ENCODE peak calls at places on chromosome 4, in four cellular contexts. J is GM12878, H is HepG2, D is K562. I is an unnamed sample.

GRCh38 chr4:15649914-15650545 is 5.1 kb downstream of the FBXL5 start:
- DNase-seq in H (peak; percentile 59), J (peak; percentile 45), D (peak; percentile 50), I (peak; percentile 37)

GRCh38 chr4:153153339-153153851 is 50.8 kb upstream of the TRIM2 start:
- DNase-seq in D (no peak), H (no peak), J (no peak), I (peak; percentile 68)

GRCh38 chr4:159027535-159027934 is 75.3 kb upstream of the RAPGEF2 start:
- DNase-seq in D (no peak), H (no peak), J (no peak), I (no peak)

GRCh38 chr4:52824603-52825310 is 37.4 kb upstream of the RASL11B start:
- DNase-seq in H (peak; percentile 67), D (no peak), J (no peak), I (no peak)

GRCh38 chr4:7876096-7876993 is 63.3 kb downstream of the AFAP1 start:
- DNase-seq in H (peak; percentile 55), D (no peak), J (no peak), I (peak; percentile 54)

GRCh38 chr4:4423706-4424498 is 37.0 kb downstream of the NSG1 start:
- DNase-seq in H (no peak), J (no peak), D (no peak), I (no peak)

GRCh38 chr4:128979934-128980333 is 113.4 kb downstream of the SCLT1 start:
- DNase-seq in H (no peak), J (no peak), D (no peak), I (no peak)

GRCh38 chr4:89572224-89572858 is 264.6 kb downstream of the SNCA start:
- DNase-seq in H (no peak), D (no peak), J (no peak), I (no peak)

GRCh38 chr4:108043536-108043935 is 53.8 kb downstream of the HADH start:
- DNase-seq in D (no peak), H (no peak), J (no peak), I (no peak)

GRCh38 chr4:138927065-138927464 is 88.5 kb upstream of the NOCT start:
- DNase-seq in J (no peak), H (no peak), D (no peak), I (no peak)

GRCh38 chr4:73919691-73920090 is 50.5 kb downstream of the CXCL1 start:
- DNase-seq in J (no peak), H (no peak), D (no peak), I (no peak)

GRCh38 chr4:82787342-82787741 is 11.3 kb downstream of the SCD5 start:
- DNase-seq in J (no peak), H (no peak), D (no peak), I (no peak)

GRCh38 chr4:82791179-82791578 is 7.4 kb downstream of the SCD5 start:
- DNase-seq in D (no peak), H (no peak), J (no peak), I (no peak)

GRCh38 chr4:82790060-82790660 is 8.4 kb downstream of the SCD5 start:
- DNase-seq in H (no peak), J (no peak), D (no peak), I (no peak)

GRCh38 chr4:82786794-82787193 is 11.8 kb downstream of the SCD5 start:
- DNase-seq in H (no peak), D (no peak), J (no peak), I (no peak)

DNA sequence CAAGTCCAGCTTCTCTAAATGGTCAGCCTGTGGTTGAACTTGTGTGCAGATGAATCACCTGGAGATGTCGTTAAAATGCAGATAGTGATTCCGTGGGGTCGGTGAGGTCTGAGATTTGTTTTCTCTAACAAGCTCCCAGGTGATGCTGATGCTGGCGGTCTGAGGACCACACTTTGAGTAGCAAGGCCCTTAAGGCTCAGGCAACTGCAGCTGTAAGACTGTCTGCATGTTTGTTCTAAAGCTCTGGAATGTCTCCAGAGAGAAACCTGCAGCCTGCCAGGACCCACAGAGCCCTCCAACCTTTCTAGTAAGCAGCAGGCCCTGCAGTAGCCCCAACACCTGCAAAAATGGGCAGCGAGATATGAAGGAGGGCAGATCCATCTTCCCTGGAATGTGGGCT is 9.2 kb downstream of the SCD5 start:
- DNase-seq in J (no peak), D (no peak), H (no peak), I (no peak)
- TF ChIP-seq CBFB in J (no peak), D (no peak), H (no peak), I (no peak)

GRCh38 chr4:109079731-109080130 is 222.7 kb downstream of the COL25A1 start:
- DNase-seq in D (no peak), J (no peak), H (no peak), I (no peak)

GRCh38 chr4:109075617-109076016 is 226.8 kb downstream of the COL25A1 start:
- DNase-seq in H (no peak), D (no peak), J (no peak), I (no peak)

GRCh38 chr4:109079177-109079576 is 223.3 kb downstream of the COL25A1 start:
- DNase-seq in D (no peak), H (no peak), J (no peak), I (no peak)

GRCh38 chr4:109077486-109077885 is 225.0 kb downstream of the COL25A1 start:
- DNase-seq in D (no peak), H (no peak), J (no peak), I (no peak)

GRCh38 chr4:109078724-109079123 is 223.7 kb downstream of the COL25A1 start:
- DNase-seq in J (no peak), H (no peak), D (no peak), I (no peak)
- TF ChIP-seq CREM in J (no peak), H (no peak), D (no peak), I (no peak)

GRCh38 chr4:106347167-106347566 is 21.4 kb downstream of the GIMD1 start:
- DNase-seq in J (no peak), H (no peak), D (no peak), I (no peak)

GRCh38 chr4:106338671-106339070 is 22.3 kb downstream of the AIMP1 start:
- DNase-seq in J (no peak), D (no peak), H (no peak), I (no peak)

GRCh38 chr4:106340774-106341173 is 24.4 kb downstream of the AIMP1 start:
- DNase-seq in J (no peak), D (no peak), H (no peak), I (no peak)

GRCh38 chr4:106344324-106344970 is 24.1 kb downstream of the GIMD1 start:
- DNase-seq in H (peak; percentile 82), D (no peak), J (no peak), I (no peak)

GRCh38 chr4:106343865-106344264 is 24.7 kb downstream of the GIMD1 start:
- DNase-seq in D (no peak), H (no peak), J (no peak), I (no peak)
- TF ChIP-seq CBFB in D (no peak), H (no peak), J (no peak), I (no peak)

GRCh38 chr4:184355857-184356256 is 118.5 kb downstream of the IRF2 start:
- DNase-seq in H (no peak), D (no peak), J (no peak), I (no peak)

GRCh38 chr4:184352891-184353290 is 121.5 kb downstream of the IRF2 start:
- DNase-seq in D (no peak), J (peak; percentile 23), H (no peak), I (no peak)

GRCh38 chr4:184357164-184357563 is 117.2 kb downstream of the IRF2 start:
- DNase-seq in H (no peak), D (no peak), J (no peak), I (no peak)

GRCh38 chr4:184356366-184356765 is 118.0 kb downstream of the IRF2 start:
- DNase-seq in J (no peak), H (no peak), D (no peak), I (no peak)

GRCh38 chr4:184355111-184355604 is 119.2 kb downstream of the IRF2 start:
- DNase-seq in D (peak; percentile 24), H (peak; percentile 89), J (peak; percentile 84), I (no peak)
- TF ChIP-seq CREM in D (peak; percentile 67), H (no peak), J (peak; percentile 68), I (no peak)

GRCh38 chr4:112099701-112100289 is 45.5 kb upstream of the FAM241A start:
- DNase-seq in D (peak; percentile 30), H (peak; percentile 57), J (peak; percentile 27), I (no peak)
- TF ChIP-seq CBFB in D (no peak), H (no peak), J (no peak), I (no peak)

DNA sequence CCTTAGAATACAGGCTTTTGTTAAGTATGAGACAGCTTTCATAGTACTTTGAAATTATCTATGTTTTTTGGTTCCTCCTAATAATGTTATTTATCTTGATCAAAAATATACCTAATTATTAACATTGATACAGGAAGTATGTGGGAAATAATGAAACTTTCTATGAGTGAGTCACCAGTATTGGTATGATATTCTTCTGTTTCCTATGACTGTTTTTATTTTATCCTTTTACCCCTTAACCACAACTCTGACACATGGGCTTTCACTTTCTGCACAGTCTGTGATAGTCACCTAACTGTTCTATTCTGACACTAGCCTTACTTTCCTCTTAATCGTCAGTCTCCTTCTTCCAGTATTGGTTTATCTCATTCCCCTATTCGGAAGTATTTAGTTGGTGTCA is 4.7 kb downstream of the THAP9 start:
- DNase-seq in H (no peak), J (peak; percentile 77), D (no peak), I (no peak)
- TF ChIP-seq CREM in H (no peak), J (peak; percentile 88), D (no peak), I (no peak)

GRCh38 chr4:147017081-147017480 is 71.4 kb upstream of the TTC29 start:
- DNase-seq in D (no peak), H (no peak), J (no peak), I (no peak)

GRCh38 chr4:147019061-147019460 is 73.4 kb upstream of the TTC29 start:
- DNase-seq in D (peak; percentile 53), H (peak; percentile 47), J (no peak), I (peak; percentile 74)

GRCh38 chr4:147014946-147015345 is 69.3 kb upstream of the TTC29 start:
- DNase-seq in H (no peak), D (no peak), J (no peak), I (no peak)

GRCh38 chr4:147011386-147011785 is 65.7 kb upstream of the TTC29 start:
- DNase-seq in J (no peak), H (no peak), D (no peak), I (no peak)

GRCh38 chr4:147015531-147015930 is 69.9 kb upstream of the TTC29 start:
- DNase-seq in H (no peak), J (no peak), D (no peak), I (no peak)
- TF ChIP-seq CBFB in H (no peak), J (no peak), D (no peak), I (no peak)

DNA sequence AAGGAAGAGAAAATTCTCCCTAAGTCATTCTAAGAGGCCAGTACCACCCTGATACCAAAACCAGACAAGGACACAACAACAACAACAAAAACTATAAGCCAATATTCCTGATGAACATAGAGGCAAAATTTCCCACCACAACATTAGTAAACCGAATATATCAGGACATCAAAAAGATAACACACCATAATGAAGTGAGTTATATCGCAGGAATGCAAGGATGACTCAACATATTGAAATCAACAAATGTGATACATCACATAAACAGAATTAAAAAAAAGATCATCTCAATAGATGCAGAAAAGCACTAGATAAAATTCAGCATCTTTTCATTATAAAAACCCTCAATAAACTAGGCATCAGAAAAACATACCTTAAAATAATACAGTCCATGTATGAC is 1844.4 kb upstream of the PCDH10 start:
- DNase-seq in J (no peak), H (no peak), D (no peak), I (no peak)
- TF ChIP-seq CREM in J (no peak), H (no peak), D (no peak), I (no peak)

I was measured in WTC11.